ENCODE peak calls at places on chromosomes 16 and 17, in five cellular contexts. One of them, this sample, is unnamed.

GRCh38 chr16:65975049-65975708 is 391.3 kb upstream of the CDH5 start:
- DNase-seq in fibroblast of lung: peak
- DNase-seq in foreskin fibroblast: peak
- DNase-seq in tibial nerve: no peak
- DNase-seq in WTC11: peak
- DNase-seq in this sample: no peak

GRCh38 chr17:18362509-18363020 is 785 bp downstream of the SHMT1 start:
- DNase-seq in tibial nerve: peak
- DNase-seq in WTC11: no peak
- DNase-seq in foreskin fibroblast: no peak
- DNase-seq in fibroblast of lung: peak
- DNase-seq in this sample: peak

GRCh38 chr16:59698341-59698979 is 964.3 kb upstream of the GOT2 start:
- DNase-seq in foreskin fibroblast: peak
- DNase-seq in WTC11: no peak
- DNase-seq in fibroblast of lung: peak
- DNase-seq in tibial nerve: no peak
- DNase-seq in this sample: no peak

GRCh38 chr17:17841620-17842025 is 4.8 kb upstream of the SREBF1 start:
- DNase-seq in fibroblast of lung: no peak
- DNase-seq in foreskin fibroblast: no peak
- DNase-seq in WTC11: no peak
- DNase-seq in tibial nerve: no peak
- DNase-seq in this sample: no peak

GRCh38 chr17:82217530-82218204 is 5.0 kb upstream of the CCDC57 start:
- DNase-seq in tibial nerve: no peak
- DNase-seq in foreskin fibroblast: peak
- DNase-seq in WTC11: no peak
- DNase-seq in fibroblast of lung: peak
- DNase-seq in this sample: no peak

GRCh38 chr16:26505501-26505900 is 561.2 kb upstream of the C16orf82 start:
- DNase-seq in foreskin fibroblast: no peak
- DNase-seq in WTC11: no peak
- DNase-seq in fibroblast of lung: no peak
- DNase-seq in tibial nerve: no peak
- DNase-seq in this sample: no peak

GRCh38 chr16:21166561-21166961 is 8.1 kb downstream of the LDAF1 start:
- DNase-seq in foreskin fibroblast: no peak
- DNase-seq in tibial nerve: no peak
- DNase-seq in fibroblast of lung: peak
- DNase-seq in WTC11: no peak
- DNase-seq in this sample: no peak

GRCh38 chr16:12544477-12545291 is 259.0 kb downstream of the CPPED1 start:
- DNase-seq in fibroblast of lung: peak
- DNase-seq in foreskin fibroblast: no peak
- DNase-seq in tibial nerve: no peak
- DNase-seq in WTC11: no peak
- DNase-seq in this sample: no peak

GRCh38 chr17:1995321-1996242 is 29.6 kb downstream of the RTN4RL1 start:
- DNase-seq in tibial nerve: no peak
- DNase-seq in fibroblast of lung: no peak
- DNase-seq in WTC11: no peak
- DNase-seq in foreskin fibroblast: no peak
- DNase-seq in this sample: no peak

GRCh38 chr17:82461827-82462524 is 3.4 kb downstream of the NARF start:
- DNase-seq in fibroblast of lung: no peak
- DNase-seq in tibial nerve: no peak
- DNase-seq in foreskin fibroblast: no peak
- DNase-seq in WTC11: no peak
- DNase-seq in this sample: no peak

GRCh38 chr16:75377971-75378386 is 55.3 kb downstream of the CFDP1 start:
- DNase-seq in fibroblast of lung: peak
- DNase-seq in foreskin fibroblast: peak
- DNase-seq in tibial nerve: no peak
- DNase-seq in WTC11: peak
- DNase-seq in this sample: no peak

GRCh38 chr17:40034426-40035161 is 19.4 kb downstream of the CSF3 start:
- DNase-seq in WTC11: no peak
- DNase-seq in tibial nerve: no peak
- DNase-seq in foreskin fibroblast: no peak
- DNase-seq in fibroblast of lung: no peak
- DNase-seq in this sample: peak

GRCh38 chr17:27531469-27531948 is 75.3 kb downstream of the KSR1 start:
- DNase-seq in tibial nerve: no peak
- DNase-seq in WTC11: no peak
- DNase-seq in foreskin fibroblast: no peak
- DNase-seq in fibroblast of lung: no peak
- DNase-seq in this sample: no peak

GRCh38 chr16:13148836-13149235 is 247.4 kb downstream of the SHISA9 start:
- DNase-seq in fibroblast of lung: no peak
- DNase-seq in tibial nerve: no peak
- DNase-seq in foreskin fibroblast: no peak
- DNase-seq in WTC11: no peak
- DNase-seq in this sample: no peak

GRCh38 chr17:68819465-68819864 is 135.7 kb downstream of the ABCA8 start:
- DNase-seq in foreskin fibroblast: no peak
- DNase-seq in tibial nerve: no peak
- DNase-seq in fibroblast of lung: no peak
- DNase-seq in WTC11: no peak
- DNase-seq in this sample: no peak

GRCh38 chr16:88561485-88562369 is 8.5 kb upstream of the ZC3H18 start:
- DNase-seq in WTC11: peak
- DNase-seq in tibial nerve: no peak
- DNase-seq in foreskin fibroblast: peak
- DNase-seq in fibroblast of lung: peak
- DNase-seq in this sample: peak

GRCh38 chr17:47955497-47956461 is 1.9 kb downstream of the PRR15L start:
- DNase-seq in foreskin fibroblast: no peak
- DNase-seq in tibial nerve: no peak
- DNase-seq in WTC11: no peak
- DNase-seq in fibroblast of lung: no peak
- DNase-seq in this sample: no peak

GRCh38 chr16:66551362-66551761 is 1.0 kb upstream of the CKLF start:
- DNase-seq in fibroblast of lung: peak
- DNase-seq in WTC11: peak
- DNase-seq in foreskin fibroblast: peak
- DNase-seq in tibial nerve: no peak
- DNase-seq in this sample: peak

GRCh38 chr17:9671559-9671958 is 26.2 kb downstream of the USP43 start:
- DNase-seq in WTC11: no peak
- DNase-seq in tibial nerve: no peak
- DNase-seq in foreskin fibroblast: no peak
- DNase-seq in fibroblast of lung: no peak
- DNase-seq in this sample: no peak

DNA sequence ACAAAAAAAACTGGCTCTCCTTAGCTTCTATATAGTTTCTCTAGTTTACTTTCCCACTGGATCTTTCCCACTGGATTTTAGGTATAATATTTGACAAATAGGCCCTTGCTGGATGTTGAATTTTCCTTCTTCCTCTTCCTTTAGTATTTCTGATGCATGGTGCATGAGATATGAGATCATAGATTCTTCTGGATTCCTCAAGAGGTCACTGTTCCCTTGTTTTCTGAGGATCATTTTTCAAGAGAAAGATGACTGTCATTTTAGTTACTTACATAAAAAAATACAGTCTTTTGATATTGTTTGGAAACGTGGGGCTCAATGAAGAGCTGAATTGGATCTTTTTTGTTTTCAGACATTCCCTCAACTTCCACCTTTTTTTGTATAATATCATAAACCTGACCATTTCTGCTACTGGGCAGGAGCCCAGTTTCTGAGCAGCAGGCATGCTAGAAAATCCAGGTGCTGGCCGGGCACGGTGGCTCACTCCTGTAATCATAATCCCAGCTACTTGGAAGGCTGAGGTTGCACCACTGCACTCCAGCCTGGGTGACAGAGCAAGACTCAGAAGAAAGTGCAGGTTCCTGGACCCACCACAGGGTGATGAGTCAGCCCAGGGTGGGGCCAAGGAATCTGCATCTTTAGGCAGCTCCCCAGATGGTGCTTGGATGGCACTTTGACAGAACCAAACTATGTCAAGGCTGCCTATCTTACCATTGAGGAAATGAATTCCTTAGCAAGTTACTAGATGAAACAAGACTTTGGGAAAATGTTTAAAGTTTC is 70.3 kb downstream of the SDR42E1 start:
- DNase-seq in tibial nerve: no peak
- DNase-seq in WTC11: no peak
- DNase-seq in foreskin fibroblast: peak
- DNase-seq in fibroblast of lung: peak
- DNase-seq in this sample: peak
- TF ChIP-seq CTCF in tibial nerve: no peak
- TF ChIP-seq CTCF in WTC11: peak
- TF ChIP-seq CTCF in foreskin fibroblast: peak
- TF ChIP-seq CTCF in fibroblast of lung: peak
- TF ChIP-seq CTCF in this sample: no peak

DNA sequence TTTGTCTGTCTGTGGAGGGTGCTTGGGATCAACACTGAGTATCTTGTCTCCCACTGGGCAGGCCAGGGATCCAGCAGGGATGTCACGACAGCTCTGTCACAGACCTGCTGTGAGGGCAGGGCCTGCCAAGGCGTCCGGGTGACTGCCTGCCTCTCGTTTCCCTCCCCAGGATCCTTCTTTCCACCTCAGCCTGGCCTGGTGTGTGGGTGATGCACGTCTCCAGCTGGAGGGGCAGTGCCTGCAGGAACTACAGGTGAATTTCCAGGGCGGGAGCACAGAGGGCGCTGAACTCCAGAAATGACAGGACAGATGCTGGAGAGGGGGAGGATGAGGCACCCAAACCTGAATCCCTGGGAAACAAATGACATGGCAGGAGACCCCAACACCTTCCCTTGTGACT is 6.8 kb upstream of the MMP15 start:
- DNase-seq in WTC11: peak
- DNase-seq in tibial nerve: no peak
- DNase-seq in foreskin fibroblast: no peak
- DNase-seq in fibroblast of lung: no peak
- DNase-seq in this sample: no peak
- TF ChIP-seq CTCF in WTC11: no peak
- TF ChIP-seq CTCF in tibial nerve: no peak
- TF ChIP-seq CTCF in foreskin fibroblast: no peak
- TF ChIP-seq CTCF in fibroblast of lung: no peak
- TF ChIP-seq CTCF in this sample: no peak

GRCh38 chr16:84598391-84598750 is 19.5 kb downstream of the COTL1 start:
- DNase-seq in WTC11: no peak
- DNase-seq in foreskin fibroblast: no peak
- DNase-seq in fibroblast of lung: no peak
- DNase-seq in tibial nerve: no peak
- DNase-seq in this sample: no peak

GRCh38 chr16:84597518-84598390 is 20.1 kb downstream of the COTL1 start:
- DNase-seq in foreskin fibroblast: no peak
- DNase-seq in tibial nerve: no peak
- DNase-seq in fibroblast of lung: no peak
- DNase-seq in WTC11: no peak
- DNase-seq in this sample: no peak

GRCh38 chr16:84595052-84595481 is 22.8 kb downstream of the COTL1 start:
- DNase-seq in WTC11: no peak
- DNase-seq in tibial nerve: no peak
- DNase-seq in fibroblast of lung: no peak
- DNase-seq in foreskin fibroblast: no peak
- DNase-seq in this sample: no peak

GRCh38 chr16:84596161-84596560 is 21.7 kb downstream of the COTL1 start:
- DNase-seq in fibroblast of lung: no peak
- DNase-seq in foreskin fibroblast: no peak
- DNase-seq in tibial nerve: no peak
- DNase-seq in WTC11: no peak
- DNase-seq in this sample: no peak

DNA sequence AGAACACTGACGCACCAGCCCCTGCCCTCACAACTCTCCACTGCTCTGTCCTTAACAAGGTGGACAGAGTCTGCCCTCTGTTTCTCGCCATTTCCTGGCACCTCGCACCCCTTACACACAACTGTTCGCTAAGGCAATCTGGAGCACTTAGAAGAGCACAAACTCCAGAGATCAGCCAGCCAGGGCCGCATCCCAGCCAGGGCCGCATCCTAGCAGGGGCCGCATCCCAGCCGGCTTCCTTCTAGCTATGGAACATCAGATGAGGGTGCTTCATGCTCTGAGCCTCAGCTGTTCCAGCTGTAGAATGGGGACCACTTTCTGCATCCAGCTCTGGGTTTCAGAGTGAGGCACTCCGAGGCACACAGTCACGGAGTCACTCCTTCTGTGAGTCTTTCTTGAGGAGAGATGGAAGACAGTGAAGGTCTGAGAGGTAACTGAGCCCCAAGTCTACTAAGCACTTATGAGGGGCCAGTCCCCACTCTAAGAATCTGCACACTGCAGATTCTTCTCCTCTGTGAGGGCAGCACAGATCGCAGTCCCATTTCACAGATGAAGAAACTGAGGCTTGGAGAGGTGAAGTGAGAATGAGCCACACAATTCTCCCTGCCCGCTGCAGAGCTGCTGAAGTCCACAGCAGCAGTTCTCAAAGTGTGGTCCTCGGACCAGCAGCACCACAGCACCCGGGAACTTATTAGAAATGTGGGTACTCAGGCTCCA is 20.9 kb downstream of the COTL1 start:
- DNase-seq in foreskin fibroblast: no peak
- DNase-seq in tibial nerve: no peak
- DNase-seq in fibroblast of lung: no peak
- DNase-seq in WTC11: no peak
- DNase-seq in this sample: no peak
- TF ChIP-seq CTCF in foreskin fibroblast: no peak
- TF ChIP-seq CTCF in tibial nerve: no peak
- TF ChIP-seq CTCF in fibroblast of lung: no peak
- TF ChIP-seq CTCF in WTC11: no peak
- TF ChIP-seq CTCF in this sample: no peak

GRCh38 chr16:74035816-74036215 is 260.8 kb upstream of the PSMD7 start:
- DNase-seq in foreskin fibroblast: no peak
- DNase-seq in tibial nerve: no peak
- DNase-seq in fibroblast of lung: no peak
- DNase-seq in WTC11: peak
- DNase-seq in this sample: peak
- TF ChIP-seq CTCF in foreskin fibroblast: peak
- TF ChIP-seq CTCF in tibial nerve: no peak
- TF ChIP-seq CTCF in fibroblast of lung: peak
- TF ChIP-seq CTCF in WTC11: no peak
- TF ChIP-seq CTCF in this sample: no peak